ENCODE peak calls at places on chromosome 4, in five cellular contexts. One of them, this sample, is unnamed.

GRCh38 chr4:76305971-76306881 is at the start of gene STBD1:
- DNase-seq in astrocyte: peak; percentile 60
- DNase-seq in pancreas: peak; percentile 92
- DNase-seq in LHCN-M2: peak; percentile 68
- DNase-seq in NCI-H524 treated with DMSO at 0.1 percent for 48 hours: no peak
- DNase-seq in this sample: peak; percentile 19

GRCh38 chr4:169621754-169622481 is 1.5 kb downstream of the CLCN3 start:
- DNase-seq in NCI-H524 treated with DMSO at 0.1 percent for 48 hours: no peak
- DNase-seq in astrocyte: peak; percentile 74
- DNase-seq in LHCN-M2: peak; percentile 61
- DNase-seq in pancreas: no peak
- DNase-seq in this sample: no peak

GRCh38 chr4:138734746-138735145 is 280.8 kb upstream of the NOCT start:
- DNase-seq in NCI-H524 treated with DMSO at 0.1 percent for 48 hours: no peak
- DNase-seq in astrocyte: peak; percentile 66
- DNase-seq in LHCN-M2: peak; percentile 72
- DNase-seq in pancreas: no peak
- DNase-seq in this sample: no peak

GRCh38 chr4:38132140-38132673 is 172.0 kb downstream of the PTTG2 start:
- DNase-seq in LHCN-M2: peak; percentile 100
- DNase-seq in astrocyte: peak; percentile 99
- DNase-seq in NCI-H524 treated with DMSO at 0.1 percent for 48 hours: no peak
- DNase-seq in pancreas: no peak
- DNase-seq in this sample: no peak

GRCh38 chr4:97987019-97987648 is 156.1 kb downstream of the STPG2 start:
- DNase-seq in LHCN-M2: peak; percentile 29
- DNase-seq in pancreas: no peak
- DNase-seq in NCI-H524 treated with DMSO at 0.1 percent for 48 hours: no peak
- DNase-seq in astrocyte: peak; percentile 6
- DNase-seq in this sample: peak; percentile 5

GRCh38 chr4:47646372-47646771 is 161.3 kb downstream of the ATP10D start:
- DNase-seq in astrocyte: no peak
- DNase-seq in pancreas: no peak
- DNase-seq in NCI-H524 treated with DMSO at 0.1 percent for 48 hours: no peak
- DNase-seq in LHCN-M2: no peak
- DNase-seq in this sample: no peak

GRCh38 chr4:11529625-11530201 is 101.0 kb upstream of the HS3ST1 start:
- DNase-seq in NCI-H524 treated with DMSO at 0.1 percent for 48 hours: no peak
- DNase-seq in astrocyte: peak; percentile 44
- DNase-seq in pancreas: no peak
- DNase-seq in LHCN-M2: peak; percentile 36
- DNase-seq in this sample: no peak

GRCh38 chr4:1367230-1367935 is 20.4 kb downstream of the UVSSA start:
- DNase-seq in NCI-H524 treated with DMSO at 0.1 percent for 48 hours: no peak
- DNase-seq in LHCN-M2: no peak
- DNase-seq in astrocyte: no peak
- DNase-seq in pancreas: peak; percentile 61
- DNase-seq in this sample: no peak

GRCh38 chr4:140250989-140251552 is 97.1 kb upstream of the MAML3 start:
- DNase-seq in LHCN-M2: no peak
- DNase-seq in NCI-H524 treated with DMSO at 0.1 percent for 48 hours: no peak
- DNase-seq in pancreas: no peak
- DNase-seq in astrocyte: no peak
- DNase-seq in this sample: no peak

GRCh38 chr4:39331191-39331590 is 35.0 kb downstream of the RFC1 start:
- DNase-seq in pancreas: no peak
- DNase-seq in LHCN-M2: no peak
- DNase-seq in NCI-H524 treated with DMSO at 0.1 percent for 48 hours: no peak
- DNase-seq in astrocyte: peak; percentile 39
- DNase-seq in this sample: no peak

GRCh38 chr4:100295792-100296191 is 105.5 kb upstream of the DDIT4L start:
- DNase-seq in pancreas: no peak
- DNase-seq in NCI-H524 treated with DMSO at 0.1 percent for 48 hours: no peak
- DNase-seq in LHCN-M2: peak; percentile 93
- DNase-seq in astrocyte: peak; percentile 26
- DNase-seq in this sample: no peak

GRCh38 chr4:175833574-175834350 is 21.7 kb upstream of the GPM6A start:
- DNase-seq in pancreas: no peak
- DNase-seq in astrocyte: peak; percentile 14
- DNase-seq in LHCN-M2: no peak
- DNase-seq in NCI-H524 treated with DMSO at 0.1 percent for 48 hours: no peak
- DNase-seq in this sample: no peak

GRCh38 chr4:178102139-178102538 is 659.9 kb upstream of the AGA start:
- DNase-seq in pancreas: no peak
- DNase-seq in NCI-H524 treated with DMSO at 0.1 percent for 48 hours: no peak
- DNase-seq in astrocyte: no peak
- DNase-seq in LHCN-M2: no peak
- DNase-seq in this sample: no peak

GRCh38 chr4:103012085-103012484 is 7.4 kb downstream of the SLC9B1 start:
- DNase-seq in pancreas: no peak
- DNase-seq in astrocyte: peak; percentile 60
- DNase-seq in NCI-H524 treated with DMSO at 0.1 percent for 48 hours: no peak
- DNase-seq in LHCN-M2: no peak
- DNase-seq in this sample: no peak

GRCh38 chr4:151668687-151669402 is 92.0 kb downstream of the GATB start:
- DNase-seq in pancreas: no peak
- DNase-seq in LHCN-M2: no peak
- DNase-seq in NCI-H524 treated with DMSO at 0.1 percent for 48 hours: no peak
- DNase-seq in astrocyte: no peak
- DNase-seq in this sample: no peak

GRCh38 chr4:128658214-128658621 is 151.3 kb upstream of the JADE1 start:
- DNase-seq in pancreas: no peak
- DNase-seq in astrocyte: no peak
- DNase-seq in LHCN-M2: no peak
- DNase-seq in NCI-H524 treated with DMSO at 0.1 percent for 48 hours: no peak
- DNase-seq in this sample: no peak

This sample was measured in DMS 273 treated with DMSO at 0.1 percent for 48 hours.